ENCODE peak calls at places on chromosomes 2 and 18, in six cellular contexts. B, X, K, Z, R and P are unnamed samples. For H3K4me1 and H3K79me2, the result is how much of the 10 kb centered on the place peaks cover.

GRCh38 chr18:1618364-1618763 is 713.7 kb downstream of the ADCYAP1 start:
- DNase-seq in B (no peak), R (no peak), Z (no peak), K (no peak), X (no peak), P (no peak)

GRCh38 chr2:75476778-75477177 is 84.0 kb downstream of the EVA1A start:
- DNase-seq in Z (no peak), R (no peak), B (no peak), X (no peak), K (peak), P (peak)

GRCh38 chr2:71560286-71561011 is 107.1 kb downstream of the DYSF start:
- DNase-seq in Z (no peak), K (no peak), R (no peak), B (no peak), X (no peak), P (no peak)

GRCh38 chr2:171521361-171522056 is 765 bp upstream of the CYBRD1 start:
- DNase-seq in B (no peak), K (no peak), Z (no peak), R (no peak), X (no peak), P (no peak)

GRCh38 chr18:62876828-62877227 is 161.5 kb downstream of the PHLPP1 start:
- DNase-seq in Z (peak), B (no peak), K (no peak), X (no peak), R (no peak), P (no peak)

GRCh38 chr2:240585101-240585500 is 1.4 kb upstream of the CAPN10 start:
- DNase-seq in Z (no peak), B (no peak), K (no peak), X (no peak), R (no peak), P (peak)

GRCh38 chr2:9565436-9566153 is 10.0 kb upstream of the ADAM17 start:
- DNase-seq in Z (no peak), K (no peak), R (peak), X (peak), B (peak), P (peak)

GRCh38 chr2:241945311-241945710 is 75.8 kb downstream of the RTP5 start:
- DNase-seq in Z (no peak), R (no peak), B (no peak), X (no peak), K (no peak), P (no peak)

GRCh38 chr2:79547568-79547967 is 34.7 kb downstream of the CTNNA2 start:
- DNase-seq in K (no peak), Z (no peak), X (no peak), R (no peak), B (no peak), P (no peak)

GRCh38 chr18:23837591-23837990 is 148.3 kb downstream of the LAMA3 start:
- DNase-seq in B (peak), K (no peak), R (no peak), Z (no peak), X (no peak), P (peak)

GRCh38 chr2:44572196-44572900 is 210.6 kb downstream of the CAMKMT start:
- DNase-seq in B (no peak), X (peak), Z (no peak), R (no peak), K (no peak), P (peak)

GRCh38 chr18:73461780-73462059 is 593.9 kb upstream of the NETO1 start:
- DNase-seq in Z (no peak), X (no peak), B (peak), R (no peak), K (no peak), P (peak)

GRCh38 chr18:58618822-58619553 is 9.9 kb downstream of the ALPK2 start:
- DNase-seq in R (no peak), X (no peak), K (peak), B (peak), Z (peak), P (no peak)

DNA sequence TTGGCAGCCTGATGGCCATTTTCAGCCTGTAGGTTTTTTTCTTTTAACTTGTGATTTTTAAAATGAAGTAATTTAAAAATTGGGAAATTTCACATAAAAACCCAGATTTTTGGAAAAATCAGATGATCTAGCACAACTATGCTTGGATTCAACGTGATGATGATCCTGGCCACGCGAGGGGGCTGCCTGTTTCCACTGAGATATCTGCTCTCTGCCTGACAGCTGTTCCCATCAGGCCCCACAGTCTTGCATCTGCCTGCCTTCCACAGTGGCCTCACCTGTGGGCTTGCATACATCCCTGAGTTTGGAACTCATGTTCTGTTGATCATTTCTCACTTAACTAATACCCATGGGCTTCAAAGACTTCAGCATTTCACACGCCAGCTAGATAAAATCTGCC is 92.1 kb upstream of the FZD5 start:
- DNase-seq in K (no peak), R (no peak), B (no peak), X (no peak), Z (no peak), P (no peak)
- H3K4me1 ChIP-seq in K (under half), R (under half), B (under half), X (under half), Z (under half), P (under half)

GRCh38 chr2:74130211-74130995 is 17.3 kb downstream of the BOLA3 start:
- DNase-seq in R (no peak), Z (peak), B (no peak), K (no peak), X (peak), P (peak)
- TF ChIP-seq EZH2 in R (no peak), Z (no peak), B (peak), K (no peak), X (no peak), P (no peak)

GRCh38 chr2:27408601-27409320 is 630 bp downstream of the PPM1G start:
- DNase-seq in B (no peak), X (peak), Z (peak), R (no peak), K (peak), P (peak)
- H3K79me2 ChIP-seq in B (under half), X (half or more), Z (half or more), R (half or more), K (half or more), P (half or more)

DNA sequence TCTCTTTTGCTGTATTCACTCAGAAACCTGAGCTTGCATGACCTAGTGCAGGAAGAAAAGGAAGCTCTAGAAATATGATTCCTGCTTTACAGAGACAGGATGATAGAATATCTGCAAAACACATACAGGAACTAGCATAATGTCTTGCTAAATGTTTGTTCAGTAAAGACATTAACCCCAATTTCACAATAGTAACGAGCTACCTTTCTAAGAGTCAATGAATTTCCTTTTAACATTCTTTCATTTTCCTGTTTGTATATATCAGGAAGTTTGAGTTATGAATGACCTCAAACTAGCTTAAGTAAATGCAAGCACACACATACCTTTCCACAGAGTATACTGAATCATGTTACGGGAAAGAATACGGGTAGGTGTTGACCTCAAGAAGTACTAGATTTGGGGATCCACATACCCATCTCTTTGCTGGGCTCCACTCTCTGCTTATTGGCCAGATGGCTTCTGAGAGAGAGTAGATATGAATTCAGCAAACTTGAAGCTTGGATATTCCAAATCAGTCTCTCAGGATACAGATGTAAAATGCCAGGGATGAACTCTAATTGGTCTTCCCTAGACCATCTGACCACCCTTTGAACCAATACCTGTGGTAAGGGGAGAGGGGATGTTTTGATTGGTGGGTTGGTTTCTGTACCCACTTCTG is 18.2 kb upstream of the ACSL3 start:
- DNase-seq in X (peak), R (no peak), Z (no peak), B (peak), K (no peak), P (peak)
- H3K4me1 ChIP-seq in X (half or more), R (under half), Z (under half), B (under half), K (under half), P (under half)

GRCh38 chr2:86788881-86789686 is 1.6 kb downstream of the CD8A start:
- DNase-seq in Z (peak), R (no peak), B (no peak), X (no peak), K (peak), P (peak)

GRCh38 chr2:86789687-86790133 is 1.0 kb downstream of the CD8A start:
- DNase-seq in X (no peak), R (no peak), Z (peak), B (no peak), K (no peak), P (no peak)

GRCh38 chr2:86791574-86791973 is 861 bp upstream of the CD8A start:
- DNase-seq in R (no peak), Z (peak), K (peak), X (no peak), B (no peak), P (no peak)

GRCh38 chr2:86790134-86790827 is 432 bp downstream of the CD8A start:
- DNase-seq in Z (peak), B (no peak), R (no peak), X (no peak), K (peak), P (peak)

GRCh38 chr2:86790828-86791561 is at the start of gene CD8A:
- DNase-seq in K (peak), Z (peak), R (no peak), X (no peak), B (peak), P (no peak)
- TF ChIP-seq EZH2 in K (peak), Z (peak), R (no peak), X (no peak), B (peak), P (peak)